ENCODE peak calls at places on chromosomes 12 and 14, in nine cellular contexts. One of them, this sample, is unnamed.

GRCh38 chr12:68497112-68497511 is 113.6 kb upstream of the RAP1B start:
- DNase-seq in prostate gland: no peak
- DNase-seq in breast epithelium: no peak
- DNase-seq in stomach: no peak
- DNase-seq in GM23338: no peak
- DNase-seq in esophagus muscularis mucosa: no peak
- DNase-seq in transverse colon: no peak
- DNase-seq in sigmoid colon: no peak
- DNase-seq in SK-N-SH: no peak
- DNase-seq in this sample: no peak

GRCh38 chr12:127149226-127149964 is 1117.6 kb upstream of the TMEM132C start:
- DNase-seq in prostate gland: no peak
- DNase-seq in breast epithelium: no peak
- DNase-seq in stomach: no peak
- DNase-seq in GM23338: no peak
- DNase-seq in esophagus muscularis mucosa: peak
- DNase-seq in transverse colon: no peak
- DNase-seq in sigmoid colon: no peak
- DNase-seq in SK-N-SH: no peak
- DNase-seq in this sample: no peak

GRCh38 chr12:70920891-70921290 is 353 bp upstream of the PTPRR start:
- DNase-seq in prostate gland: no peak
- DNase-seq in breast epithelium: no peak
- DNase-seq in stomach: no peak
- DNase-seq in GM23338: peak
- DNase-seq in esophagus muscularis mucosa: no peak
- DNase-seq in transverse colon: no peak
- DNase-seq in sigmoid colon: no peak
- DNase-seq in SK-N-SH: no peak
- DNase-seq in this sample: no peak

GRCh38 chr12:90712671-90713070 is 242.3 kb downstream of the CCER1 start:
- DNase-seq in prostate gland: no peak
- DNase-seq in breast epithelium: no peak
- DNase-seq in stomach: no peak
- DNase-seq in GM23338: peak
- DNase-seq in esophagus muscularis mucosa: no peak
- DNase-seq in transverse colon: no peak
- DNase-seq in sigmoid colon: no peak
- DNase-seq in SK-N-SH: no peak
- DNase-seq in this sample: no peak

GRCh38 chr14:27392153-27392552 is 794.3 kb upstream of the NOVA1 start:
- DNase-seq in prostate gland: no peak
- DNase-seq in breast epithelium: no peak
- DNase-seq in stomach: no peak
- DNase-seq in GM23338: no peak
- DNase-seq in esophagus muscularis mucosa: no peak
- DNase-seq in transverse colon: no peak
- DNase-seq in sigmoid colon: no peak
- DNase-seq in SK-N-SH: no peak
- DNase-seq in this sample: no peak

GRCh38 chr12:121087467-121088207 is 45.0 kb upstream of the P2RX7 start:
- DNase-seq in prostate gland: no peak
- DNase-seq in breast epithelium: no peak
- DNase-seq in stomach: no peak
- DNase-seq in GM23338: no peak
- DNase-seq in esophagus muscularis mucosa: peak
- DNase-seq in transverse colon: no peak
- DNase-seq in sigmoid colon: no peak
- DNase-seq in SK-N-SH: no peak
- DNase-seq in this sample: no peak

GRCh38 chr12:43806737-43807072 is 588 bp upstream of the TWF1 start:
- DNase-seq in prostate gland: no peak
- DNase-seq in breast epithelium: no peak
- DNase-seq in stomach: no peak
- DNase-seq in GM23338: no peak
- DNase-seq in esophagus muscularis mucosa: no peak
- DNase-seq in transverse colon: no peak
- DNase-seq in sigmoid colon: no peak
- DNase-seq in SK-N-SH: peak
- DNase-seq in this sample: no peak

GRCh38 chr12:80837342-80837978 is 100.3 kb downstream of the LIN7A start:
- DNase-seq in prostate gland: peak
- DNase-seq in breast epithelium: no peak
- DNase-seq in stomach: no peak
- DNase-seq in GM23338: peak
- DNase-seq in esophagus muscularis mucosa: no peak
- DNase-seq in transverse colon: no peak
- DNase-seq in sigmoid colon: no peak
- DNase-seq in SK-N-SH: peak
- DNase-seq in this sample: no peak

DNA sequence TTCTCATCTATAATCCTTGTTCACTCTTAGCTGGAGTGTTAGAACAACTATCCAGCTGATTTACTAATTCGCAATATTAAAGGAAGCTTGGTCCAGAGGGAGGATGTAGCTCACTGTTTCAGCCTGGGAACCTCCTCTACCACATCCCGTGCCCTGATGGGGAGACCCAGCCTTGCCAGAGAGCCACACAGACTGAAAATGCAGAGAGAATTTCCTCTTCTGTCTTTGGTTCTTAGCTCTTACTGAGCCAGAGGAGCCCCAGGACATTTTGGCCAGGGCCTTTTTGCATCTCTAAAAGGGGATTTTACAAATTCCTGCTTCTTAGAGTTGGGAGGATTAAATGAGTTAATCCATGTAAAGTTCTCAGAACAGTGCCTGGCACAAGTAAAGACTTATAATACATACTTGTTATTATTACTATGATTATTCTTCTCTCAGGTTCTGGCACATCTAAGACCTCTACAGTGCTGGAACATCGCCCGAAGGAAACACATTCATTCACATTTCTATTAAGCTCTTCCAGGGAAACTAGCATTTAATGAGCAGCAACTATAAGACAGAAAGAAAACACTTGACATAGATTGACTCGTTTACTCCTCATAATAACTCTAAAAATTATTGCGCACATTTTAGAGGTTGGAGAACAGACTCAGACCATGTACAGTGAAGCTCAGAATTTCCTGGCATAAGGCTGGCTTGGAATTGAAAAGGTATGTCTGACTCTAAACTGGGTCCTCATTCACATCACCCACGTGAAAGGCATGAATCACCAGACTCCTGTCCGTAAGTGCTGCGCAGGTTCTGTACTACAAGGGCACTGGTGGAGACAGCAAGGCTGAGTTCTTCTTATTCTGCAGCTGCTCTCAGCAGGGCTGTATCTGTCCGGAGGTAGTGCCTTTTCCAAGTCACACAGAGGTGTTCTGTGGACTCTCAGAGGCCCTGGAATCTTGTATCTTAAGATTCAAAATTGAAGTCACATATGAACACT is 27.8 kb upstream of the AEBP2 start:
- DNase-seq in prostate gland: no peak
- DNase-seq in breast epithelium: no peak
- DNase-seq in stomach: no peak
- DNase-seq in GM23338: peak
- DNase-seq in esophagus muscularis mucosa: no peak
- DNase-seq in transverse colon: no peak
- DNase-seq in sigmoid colon: no peak
- DNase-seq in SK-N-SH: no peak
- DNase-seq in this sample: no peak
- H3K4me3 ChIP-seq in prostate gland: no peak
- H3K4me3 ChIP-seq in breast epithelium: no peak
- H3K4me3 ChIP-seq in stomach: no peak
- H3K4me3 ChIP-seq in GM23338: peak
- H3K4me3 ChIP-seq in esophagus muscularis mucosa: no peak
- H3K4me3 ChIP-seq in transverse colon: no peak
- H3K4me3 ChIP-seq in sigmoid colon: no peak
- H3K4me3 ChIP-seq in SK-N-SH: no peak
- H3K4me3 ChIP-seq in this sample: no peak

GRCh38 chr14:76489667-76490066 is 113.7 kb downstream of the ESRRB start:
- DNase-seq in prostate gland: no peak
- DNase-seq in breast epithelium: no peak
- DNase-seq in stomach: no peak
- DNase-seq in GM23338: no peak
- DNase-seq in esophagus muscularis mucosa: no peak
- DNase-seq in transverse colon: no peak
- DNase-seq in sigmoid colon: no peak
- DNase-seq in SK-N-SH: no peak
- DNase-seq in this sample: no peak

GRCh38 chr14:76484355-76484754 is 108.4 kb downstream of the ESRRB start:
- DNase-seq in prostate gland: no peak
- DNase-seq in breast epithelium: no peak
- DNase-seq in stomach: no peak
- DNase-seq in GM23338: peak
- DNase-seq in esophagus muscularis mucosa: no peak
- DNase-seq in transverse colon: no peak
- DNase-seq in sigmoid colon: no peak
- DNase-seq in SK-N-SH: no peak
- DNase-seq in this sample: no peak

GRCh38 chr14:76490735-76491134 is 114.8 kb downstream of the ESRRB start:
- DNase-seq in prostate gland: no peak
- DNase-seq in breast epithelium: no peak
- DNase-seq in stomach: no peak
- DNase-seq in GM23338: no peak
- DNase-seq in esophagus muscularis mucosa: no peak
- DNase-seq in transverse colon: no peak
- DNase-seq in sigmoid colon: no peak
- DNase-seq in SK-N-SH: no peak
- DNase-seq in this sample: no peak

GRCh38 chr14:76488551-76488950 is 112.6 kb downstream of the ESRRB start:
- DNase-seq in prostate gland: no peak
- DNase-seq in breast epithelium: no peak
- DNase-seq in stomach: no peak
- DNase-seq in GM23338: no peak
- DNase-seq in esophagus muscularis mucosa: no peak
- DNase-seq in transverse colon: no peak
- DNase-seq in sigmoid colon: no peak
- DNase-seq in SK-N-SH: no peak
- DNase-seq in this sample: no peak

DNA sequence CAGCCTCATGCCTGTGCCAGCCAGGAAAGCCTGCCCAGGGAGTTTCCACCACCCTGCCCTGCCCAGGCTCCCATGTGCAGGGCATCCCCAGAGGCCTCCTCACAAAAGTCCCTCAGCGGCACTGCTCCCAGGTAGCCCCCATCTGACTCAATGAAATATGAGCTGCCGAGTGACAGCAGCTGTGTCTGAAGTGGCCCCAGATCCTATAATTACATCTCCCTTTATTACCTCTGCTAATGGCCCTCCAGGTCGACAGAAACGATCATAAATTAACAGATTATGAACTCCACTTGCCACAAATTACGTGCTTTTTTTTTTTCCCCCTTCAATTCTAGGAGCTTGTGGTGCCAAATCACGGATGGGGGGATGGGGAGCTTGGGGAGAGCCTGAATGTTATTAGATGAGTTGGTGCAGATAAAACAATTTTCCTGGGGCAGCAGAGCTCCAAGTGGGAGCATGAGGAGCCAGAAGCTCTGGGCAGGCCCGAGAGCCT is 110.4 kb downstream of the ESRRB start:
- DNase-seq in prostate gland: no peak
- DNase-seq in breast epithelium: no peak
- DNase-seq in stomach: no peak
- DNase-seq in GM23338: no peak
- DNase-seq in esophagus muscularis mucosa: no peak
- DNase-seq in transverse colon: no peak
- DNase-seq in sigmoid colon: no peak
- DNase-seq in SK-N-SH: peak
- DNase-seq in this sample: no peak
- TF ChIP-seq POLR2AphosphoS5 in prostate gland: no peak
- TF ChIP-seq POLR2AphosphoS5 in breast epithelium: no peak
- TF ChIP-seq POLR2AphosphoS5 in stomach: no peak
- TF ChIP-seq POLR2AphosphoS5 in GM23338: no peak
- TF ChIP-seq POLR2AphosphoS5 in esophagus muscularis mucosa: no peak
- TF ChIP-seq POLR2AphosphoS5 in transverse colon: no peak
- TF ChIP-seq POLR2AphosphoS5 in sigmoid colon: no peak
- TF ChIP-seq POLR2AphosphoS5 in SK-N-SH: no peak
- TF ChIP-seq POLR2AphosphoS5 in this sample: no peak

GRCh38 chr14:89848165-89848564 is 106.4 kb downstream of the EFCAB11 start:
- DNase-seq in prostate gland: no peak
- DNase-seq in breast epithelium: no peak
- DNase-seq in stomach: no peak
- DNase-seq in GM23338: peak
- DNase-seq in esophagus muscularis mucosa: no peak
- DNase-seq in transverse colon: no peak
- DNase-seq in sigmoid colon: no peak
- DNase-seq in SK-N-SH: no peak
- DNase-seq in this sample: no peak
- TF ChIP-seq CTCF in prostate gland: no peak
- TF ChIP-seq CTCF in breast epithelium: no peak
- TF ChIP-seq CTCF in stomach: no peak
- TF ChIP-seq CTCF in GM23338: peak
- TF ChIP-seq CTCF in esophagus muscularis mucosa: peak
- TF ChIP-seq CTCF in transverse colon: peak
- TF ChIP-seq CTCF in sigmoid colon: no peak
- TF ChIP-seq CTCF in SK-N-SH: peak
- TF ChIP-seq CTCF in this sample: peak

GRCh38 chr12:48680861-48681260 is 1.2 kb downstream of the KANSL2 start:
- DNase-seq in prostate gland: no peak
- DNase-seq in breast epithelium: no peak
- DNase-seq in stomach: no peak
- DNase-seq in GM23338: no peak
- DNase-seq in esophagus muscularis mucosa: no peak
- DNase-seq in transverse colon: no peak
- DNase-seq in sigmoid colon: no peak
- DNase-seq in SK-N-SH: no peak
- DNase-seq in this sample: no peak

GRCh38 chr12:48681416-48681737 is 661 bp downstream of the KANSL2 start:
- DNase-seq in prostate gland: no peak
- DNase-seq in breast epithelium: no peak
- DNase-seq in stomach: no peak
- DNase-seq in GM23338: no peak
- DNase-seq in esophagus muscularis mucosa: no peak
- DNase-seq in transverse colon: no peak
- DNase-seq in sigmoid colon: no peak
- DNase-seq in SK-N-SH: peak
- DNase-seq in this sample: no peak

GRCh38 chr12:48677782-48678181 is 4.3 kb downstream of the KANSL2 start:
- DNase-seq in prostate gland: no peak
- DNase-seq in breast epithelium: no peak
- DNase-seq in stomach: no peak
- DNase-seq in GM23338: no peak
- DNase-seq in esophagus muscularis mucosa: no peak
- DNase-seq in transverse colon: no peak
- DNase-seq in sigmoid colon: no peak
- DNase-seq in SK-N-SH: no peak
- DNase-seq in this sample: no peak

GRCh38 chr12:48681738-48682532 is at the start of gene KANSL2:
- DNase-seq in prostate gland: peak
- DNase-seq in breast epithelium: peak
- DNase-seq in stomach: peak
- DNase-seq in GM23338: peak
- DNase-seq in esophagus muscularis mucosa: peak
- DNase-seq in transverse colon: peak
- DNase-seq in sigmoid colon: peak
- DNase-seq in SK-N-SH: peak
- DNase-seq in this sample: peak

DNA sequence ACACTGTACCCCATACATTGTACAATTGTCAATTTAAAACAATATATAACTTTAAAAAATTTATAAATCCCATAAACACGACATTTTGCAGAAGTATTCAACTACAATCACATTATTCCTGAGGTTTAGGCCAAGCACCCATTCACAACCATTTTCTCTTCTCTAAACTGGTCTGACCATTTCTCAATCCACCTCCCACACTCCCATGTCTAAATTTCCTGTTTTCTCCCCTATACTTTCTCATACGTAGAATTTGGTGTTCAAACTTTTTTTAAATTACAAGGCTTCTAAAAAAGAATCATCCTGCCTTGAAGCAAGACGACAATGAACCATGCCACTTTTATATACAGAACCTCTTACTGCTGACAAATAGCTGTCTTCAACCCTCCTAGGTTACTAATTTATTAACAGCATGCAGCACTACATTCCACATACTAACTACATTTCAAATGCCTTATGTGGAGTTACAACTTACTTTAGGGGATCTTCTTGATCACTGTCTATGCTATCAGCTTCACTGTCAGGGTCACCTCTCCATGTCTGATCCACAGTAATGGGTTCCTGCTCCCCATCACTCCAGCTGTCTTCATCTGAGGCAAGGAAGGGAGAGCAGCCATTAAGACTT is 3.4 kb downstream of the KANSL2 start:
- DNase-seq in prostate gland: no peak
- DNase-seq in breast epithelium: no peak
- DNase-seq in stomach: no peak
- DNase-seq in GM23338: no peak
- DNase-seq in esophagus muscularis mucosa: no peak
- DNase-seq in transverse colon: no peak
- DNase-seq in sigmoid colon: no peak
- DNase-seq in SK-N-SH: no peak
- DNase-seq in this sample: no peak
- H3K4me3 ChIP-seq in prostate gland: no peak
- H3K4me3 ChIP-seq in breast epithelium: no peak
- H3K4me3 ChIP-seq in stomach: peak
- H3K4me3 ChIP-seq in GM23338: peak
- H3K4me3 ChIP-seq in esophagus muscularis mucosa: no peak
- H3K4me3 ChIP-seq in transverse colon: no peak
- H3K4me3 ChIP-seq in sigmoid colon: no peak
- H3K4me3 ChIP-seq in SK-N-SH: peak
- H3K4me3 ChIP-seq in this sample: no peak